ENCODE peak calls at places on chromosomes 7 and 10, in four cellular contexts. One of them, this sample, is unnamed.

GRCh38 chr7:95611224-95611623 is 14.9 kb upstream of the PDK4 start:
- DNase-seq in keratinocyte: no peak
- DNase-seq in endothelial cell of umbilical vein: no peak
- DNase-seq in K562: no peak
- DNase-seq in this sample: no peak

GRCh38 chr10:29688230-29688634 is 53.5 kb upstream of the SVIL start:
- DNase-seq in keratinocyte: no peak
- DNase-seq in endothelial cell of umbilical vein: peak; percentile 47
- DNase-seq in K562: no peak
- DNase-seq in this sample: no peak

GRCh38 chr7:38232475-38233366 is 40.7 kb downstream of the TARP start:
- DNase-seq in keratinocyte: no peak
- DNase-seq in endothelial cell of umbilical vein: no peak
- DNase-seq in K562: no peak
- DNase-seq in this sample: peak; percentile 10

GRCh38 chr10:49187950-49188761 is at the start of gene TMEM273:
- DNase-seq in keratinocyte: no peak
- DNase-seq in endothelial cell of umbilical vein: peak; percentile 32
- DNase-seq in K562: peak; percentile 62
- DNase-seq in this sample: no peak

GRCh38 chr10:51074238-51075028 is at the start of gene PRKG1:
- DNase-seq in keratinocyte: no peak
- DNase-seq in endothelial cell of umbilical vein: peak; percentile 66
- DNase-seq in K562: no peak
- DNase-seq in this sample: peak; percentile 85

GRCh38 chr10:71290331-71290730 is 28.7 kb upstream of the SLC29A3 start:
- DNase-seq in keratinocyte: no peak
- DNase-seq in endothelial cell of umbilical vein: no peak
- DNase-seq in K562: no peak
- DNase-seq in this sample: no peak

GRCh38 chr7:16962986-16963385 is 81.2 kb upstream of the AGR3 start:
- DNase-seq in keratinocyte: no peak
- DNase-seq in endothelial cell of umbilical vein: peak; percentile 55
- DNase-seq in K562: no peak
- DNase-seq in this sample: peak; percentile 16

GRCh38 chr7:16599860-16600259 is 45.7 kb downstream of the ANKMY2 start:
- DNase-seq in keratinocyte: no peak
- DNase-seq in endothelial cell of umbilical vein: no peak
- DNase-seq in K562: no peak
- DNase-seq in this sample: no peak

GRCh38 chr7:87575521-87575920 is 25.2 kb downstream of the ABCB1 start:
- DNase-seq in keratinocyte: no peak
- DNase-seq in endothelial cell of umbilical vein: no peak
- DNase-seq in K562: no peak
- DNase-seq in this sample: peak; percentile 7

GRCh38 chr7:128831178-128831993 is 1.2 kb downstream of the FLNC start:
- DNase-seq in keratinocyte: no peak
- DNase-seq in endothelial cell of umbilical vein: peak; percentile 65
- DNase-seq in K562: peak; percentile 93
- DNase-seq in this sample: peak; percentile 68

GRCh38 chr10:86179961-86180360 is 186.6 kb downstream of the GRID1 start:
- DNase-seq in keratinocyte: no peak
- DNase-seq in endothelial cell of umbilical vein: no peak
- DNase-seq in K562: no peak
- DNase-seq in this sample: no peak

GRCh38 chr10:49594594-49594993 is 15.5 kb upstream of the SLC18A3 start:
- DNase-seq in keratinocyte: no peak
- DNase-seq in endothelial cell of umbilical vein: peak; percentile 65
- DNase-seq in K562: peak; percentile 77
- DNase-seq in this sample: peak; percentile 65

GRCh38 chr7:111920329-111920728 is 285.9 kb downstream of the DOCK4 start:
- DNase-seq in keratinocyte: no peak
- DNase-seq in endothelial cell of umbilical vein: no peak
- DNase-seq in K562: no peak
- DNase-seq in this sample: no peak

GRCh38 chr7:151859111-151859947 is 17.6 kb downstream of the PRKAG2 start:
- DNase-seq in keratinocyte: no peak
- DNase-seq in endothelial cell of umbilical vein: no peak
- DNase-seq in K562: no peak
- DNase-seq in this sample: no peak

GRCh38 chr10:74081192-74081803 is 69.3 kb downstream of the AP3M1 start:
- DNase-seq in keratinocyte: no peak
- DNase-seq in endothelial cell of umbilical vein: peak; percentile 75
- DNase-seq in K562: peak; percentile 80
- DNase-seq in this sample: peak; percentile 57

GRCh38 chr10:70898687-70899086 is 10.3 kb upstream of the PCBD1 start:
- DNase-seq in keratinocyte: no peak
- DNase-seq in endothelial cell of umbilical vein: no peak
- DNase-seq in K562: no peak
- DNase-seq in this sample: no peak

GRCh38 chr10:338176-339037 is 203.2 kb downstream of the ZMYND11 start:
- DNase-seq in keratinocyte: peak; percentile 35
- DNase-seq in endothelial cell of umbilical vein: no peak
- DNase-seq in K562: no peak
- DNase-seq in this sample: peak; percentile 16

GRCh38 chr10:71395621-71396020 is 1.1 kb upstream of the CDH23 start:
- DNase-seq in keratinocyte: no peak
- DNase-seq in endothelial cell of umbilical vein: no peak
- DNase-seq in K562: no peak
- DNase-seq in this sample: no peak

GRCh38 chr7:1234794-1235500 is 2.3 kb downstream of the UNCX start:
- DNase-seq in keratinocyte: no peak
- DNase-seq in endothelial cell of umbilical vein: no peak
- DNase-seq in K562: no peak
- DNase-seq in this sample: no peak

GRCh38 chr10:23362879-23363787 is 18.5 kb upstream of the C10orf67 start:
- DNase-seq in keratinocyte: no peak
- DNase-seq in endothelial cell of umbilical vein: no peak
- DNase-seq in K562: no peak
- DNase-seq in this sample: no peak

GRCh38 chr10:129023057-129023456 is 444.0 kb upstream of the MGMT start:
- DNase-seq in keratinocyte: no peak
- DNase-seq in endothelial cell of umbilical vein: no peak
- DNase-seq in K562: no peak
- DNase-seq in this sample: peak; percentile 15

GRCh38 chr7:91465595-91466061 is 201.4 kb downstream of the FZD1 start:
- DNase-seq in keratinocyte: no peak
- DNase-seq in endothelial cell of umbilical vein: peak; percentile 93
- DNase-seq in K562: no peak
- DNase-seq in this sample: no peak

GRCh38 chr10:124534231-124534798 is 72.7 kb downstream of the LHPP start:
- DNase-seq in keratinocyte: no peak
- DNase-seq in endothelial cell of umbilical vein: no peak
- DNase-seq in K562: no peak
- DNase-seq in this sample: no peak

GRCh38 chr7:142800699-142801260 is 30.0 kb downstream of the PRSS2 start:
- DNase-seq in keratinocyte: no peak
- DNase-seq in endothelial cell of umbilical vein: no peak
- DNase-seq in K562: no peak
- DNase-seq in this sample: no peak

GRCh38 chr7:78139335-78139734 is 340.8 kb downstream of the PHTF2 start:
- DNase-seq in keratinocyte: no peak
- DNase-seq in endothelial cell of umbilical vein: no peak
- DNase-seq in K562: no peak
- DNase-seq in this sample: peak; percentile 56

GRCh38 chr10:101367569-101368453 is 13.8 kb downstream of the BTRC start:
- DNase-seq in keratinocyte: peak; percentile 90
- DNase-seq in endothelial cell of umbilical vein: peak; percentile 90
- DNase-seq in K562: peak; percentile 28
- DNase-seq in this sample: peak; percentile 79

GRCh38 chr10:77204171-77204570 is 433.4 kb downstream of the KCNMA1 start:
- DNase-seq in keratinocyte: no peak
- DNase-seq in endothelial cell of umbilical vein: no peak
- DNase-seq in K562: no peak
- DNase-seq in this sample: no peak

GRCh38 chr7:98232276-98232585 is 19.8 kb downstream of the TECPR1 start:
- DNase-seq in keratinocyte: no peak
- DNase-seq in endothelial cell of umbilical vein: no peak
- DNase-seq in K562: no peak
- DNase-seq in this sample: no peak

GRCh38 chr7:151827620-151828019 is 49.3 kb downstream of the PRKAG2 start:
- DNase-seq in keratinocyte: no peak
- DNase-seq in endothelial cell of umbilical vein: no peak
- DNase-seq in K562: no peak
- DNase-seq in this sample: no peak

GRCh38 chr7:47333131-47333887 is 248.6 kb downstream of the TNS3 start:
- DNase-seq in keratinocyte: no peak
- DNase-seq in endothelial cell of umbilical vein: no peak
- DNase-seq in K562: no peak
- DNase-seq in this sample: no peak

GRCh38 chr7:27184342-27185012 is 555 bp downstream of the HOXA11 start:
- DNase-seq in keratinocyte: no peak
- DNase-seq in endothelial cell of umbilical vein: peak; percentile 47
- DNase-seq in K562: no peak
- DNase-seq in this sample: peak; percentile 27

GRCh38 chr7:154965014-154965413 is 37.9 kb downstream of the PAXIP1 start:
- DNase-seq in keratinocyte: no peak
- DNase-seq in endothelial cell of umbilical vein: no peak
- DNase-seq in K562: no peak
- DNase-seq in this sample: no peak

GRCh38 chr10:111967547-111967946 is 216.0 kb downstream of the GPAM start:
- DNase-seq in keratinocyte: no peak
- DNase-seq in endothelial cell of umbilical vein: no peak
- DNase-seq in K562: no peak
- DNase-seq in this sample: no peak

GRCh38 chr7:50307368-50308012 is 3.0 kb downstream of the IKZF1 start:
- DNase-seq in keratinocyte: no peak
- DNase-seq in endothelial cell of umbilical vein: no peak
- DNase-seq in K562: peak; percentile 53
- DNase-seq in this sample: no peak

DNA sequence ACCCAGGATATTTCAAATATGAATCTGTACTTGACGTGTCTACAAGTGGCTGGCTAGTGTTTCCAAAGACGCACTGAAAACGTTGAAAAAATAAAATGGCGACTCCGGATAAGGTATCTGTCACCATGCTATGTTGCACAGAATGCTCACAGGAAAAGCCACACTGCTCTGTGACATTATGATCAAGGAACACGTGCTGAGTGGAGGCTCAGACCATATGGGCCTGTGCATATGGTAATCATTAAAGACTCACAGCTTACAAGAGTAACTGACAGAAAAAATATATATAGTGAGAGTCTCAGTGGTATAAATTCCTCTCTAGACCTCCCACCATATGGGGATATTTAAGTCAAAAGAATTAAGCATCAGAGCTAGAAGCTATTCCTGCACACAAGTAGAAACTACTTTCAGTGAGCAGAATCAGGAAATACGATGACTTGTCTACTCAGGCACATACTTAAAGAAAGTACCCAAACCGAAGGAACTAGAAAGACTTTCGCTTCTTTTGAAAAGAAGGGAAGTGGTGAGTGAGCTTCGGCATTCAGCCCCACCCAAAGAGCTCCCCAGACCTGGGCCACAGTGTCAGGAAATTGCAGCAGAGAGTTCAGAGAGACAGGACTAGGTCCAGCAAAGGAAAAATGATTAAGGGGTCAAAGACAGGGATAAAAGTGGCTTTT is 65.1 kb upstream of the MPP7 start:
- DNase-seq in keratinocyte: no peak
- DNase-seq in endothelial cell of umbilical vein: no peak
- DNase-seq in K562: no peak
- DNase-seq in this sample: no peak
- H2AFZ ChIP-seq in keratinocyte: peak overlapping the region; percentile 12
- H2AFZ ChIP-seq in endothelial cell of umbilical vein: no peak overlapping the region
- H2AFZ ChIP-seq in K562: no peak overlapping the region
- H2AFZ ChIP-seq in this sample: no peak overlapping the region

GRCh38 chr10:14394179-14394578 is 63.5 kb upstream of the FRMD4A start:
- DNase-seq in keratinocyte: no peak
- DNase-seq in endothelial cell of umbilical vein: no peak
- DNase-seq in K562: no peak
- DNase-seq in this sample: no peak
- H3K9me1 ChIP-seq in keratinocyte: no peaks in the 10 kb centered on the region
- H3K9me1 ChIP-seq in endothelial cell of umbilical vein: no peaks in the 10 kb centered on the region
- H3K9me1 ChIP-seq in K562: no peaks in the 10 kb centered on the region
- H3K9me1 ChIP-seq in this sample: peaks cover 12% of the 10 kb centered on the region

GRCh38 chr7:35729966-35730345 is 35.0 kb upstream of the HERPUD2 start:
- DNase-seq in keratinocyte: no peak
- DNase-seq in endothelial cell of umbilical vein: no peak
- DNase-seq in K562: no peak
- DNase-seq in this sample: no peak
- H2AFZ ChIP-seq in keratinocyte: no peak overlapping the region
- H2AFZ ChIP-seq in endothelial cell of umbilical vein: no peak overlapping the region
- H2AFZ ChIP-seq in K562: no peak overlapping the region
- H2AFZ ChIP-seq in this sample: no peak overlapping the region

DNA sequence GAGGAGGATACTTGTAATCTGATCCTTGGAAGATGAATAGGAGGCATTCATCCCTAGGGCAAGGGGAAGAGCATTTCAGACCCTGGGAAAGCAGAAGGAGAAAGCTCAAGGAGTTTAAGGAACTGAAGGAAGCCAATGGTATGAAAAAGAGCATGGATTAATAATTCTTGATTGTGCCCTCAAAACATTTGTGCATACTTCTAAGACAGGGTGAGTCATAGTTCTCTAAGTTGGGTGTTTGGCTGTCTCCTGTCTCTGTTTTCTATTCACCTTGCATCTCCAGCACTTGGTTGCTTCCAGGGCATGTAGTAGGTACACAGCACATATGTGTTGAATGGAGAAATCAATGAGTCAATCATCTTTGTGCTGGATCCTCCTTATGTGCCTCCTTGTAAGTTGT is 54.7 kb upstream of the PLPP4 start:
- DNase-seq in keratinocyte: no peak
- DNase-seq in endothelial cell of umbilical vein: no peak
- DNase-seq in K562: no peak
- DNase-seq in this sample: no peak
- H3K9me1 ChIP-seq in keratinocyte: no peaks in the 10 kb centered on the region
- H3K9me1 ChIP-seq in endothelial cell of umbilical vein: no peaks in the 10 kb centered on the region
- H3K9me1 ChIP-seq in K562: no peaks in the 10 kb centered on the region
- H3K9me1 ChIP-seq in this sample: no peaks in the 10 kb centered on the region

GRCh38 chr10:119103241-119103640 is 672 bp upstream of the DENND10 start:
- DNase-seq in keratinocyte: no peak
- DNase-seq in endothelial cell of umbilical vein: no peak
- DNase-seq in K562: no peak
- DNase-seq in this sample: no peak
- H2AFZ ChIP-seq in keratinocyte: peak overlapping the region; percentile 70
- H2AFZ ChIP-seq in endothelial cell of umbilical vein: peak overlapping the region; percentile 86
- H2AFZ ChIP-seq in K562: peak overlapping the region; percentile 70
- H2AFZ ChIP-seq in this sample: peak overlapping the region; percentile 93

This sample was measured in IMR-90.